ENCODE peak calls at places on chromosome 6, in seven cellular contexts. P, O, H, M, N, E and T are unnamed samples. For H3K4me1 and H4K20me1, the result is how much of the 10 kb centered on the place peaks cover.

GRCh38 chr6:7479801-7480266 is 61.6 kb upstream of the DSP start:
- DNase-seq in P (peak), O (peak), H (peak), M (no peak), N (no peak), E (peak), T (no peak)

GRCh38 chr6:35725721-35726438 is 11.0 kb upstream of the ARMC12 start:
- DNase-seq in P (peak), O (no peak), H (no peak), M (no peak), N (no peak), E (peak), T (no peak)

GRCh38 chr6:15504040-15504491 is 158.8 kb downstream of the DTNBP1 start:
- DNase-seq in P (peak), O (no peak), H (no peak), M (peak), N (no peak), E (peak), T (no peak)

GRCh38 chr6:39814236-39814635 is 22.1 kb downstream of the DAAM2 start:
- DNase-seq in P (no peak), O (no peak), H (peak), M (no peak), N (no peak), E (no peak), T (no peak)

GRCh38 chr6:152454003-152454402 is 183.2 kb downstream of the SYNE1 start:
- DNase-seq in P (no peak), O (no peak), H (no peak), M (no peak), N (no peak), E (no peak), T (no peak)

GRCh38 chr6:105317607-105318533 is 85.0 kb downstream of the PREP start:
- DNase-seq in P (no peak), O (peak), H (no peak), M (peak), N (no peak), E (no peak), T (no peak)

GRCh38 chr6:24064106-24064505 is 61.9 kb upstream of the NRSN1 start:
- DNase-seq in P (no peak), O (peak), H (no peak), M (peak), N (no peak), E (no peak), T (peak)

GRCh38 chr6:35552285-35552917 is 39.7 kb upstream of the TULP1 start:
- DNase-seq in P (no peak), O (peak), H (peak), M (peak), N (peak), E (peak), T (peak)

GRCh38 chr6:111730835-111731234 is 125.2 kb upstream of the TRAF3IP2 start:
- DNase-seq in P (no peak), O (no peak), H (no peak), M (peak), N (no peak), E (peak), T (no peak)

GRCh38 chr6:142478117-142478516 is 176.3 kb downstream of the ADGRG6 start:
- DNase-seq in P (no peak), O (peak), H (no peak), M (no peak), N (peak), E (peak), T (peak)

GRCh38 chr6:125835221-125835744 is 44.5 kb downstream of the NCOA7 start:
- DNase-seq in P (peak), O (no peak), H (peak), M (no peak), N (no peak), E (peak), T (no peak)

GRCh38 chr6:14925025-14925595 is 320.8 kb upstream of the JARID2 start:
- DNase-seq in P (no peak), O (no peak), H (no peak), M (no peak), N (no peak), E (no peak), T (no peak)

GRCh38 chr6:132122871-132123270 is 171.7 kb upstream of the CCN2 start:
- DNase-seq in P (no peak), O (no peak), H (peak), M (no peak), N (no peak), E (peak), T (no peak)

GRCh38 chr6:44058617-44059358 is 68.5 kb downstream of the MRPL14 start:
- DNase-seq in P (peak), O (peak), H (peak), M (no peak), N (no peak), E (peak), T (no peak)

GRCh38 chr6:20605581-20605980 is 71.3 kb downstream of the CDKAL1 start:
- DNase-seq in P (no peak), O (no peak), H (peak), M (no peak), N (no peak), E (peak), T (no peak)

GRCh38 chr6:39211183-39211582 is 18.1 kb downstream of the KCNK5 start:
- DNase-seq in P (no peak), O (no peak), H (no peak), M (no peak), N (no peak), E (no peak), T (no peak)

GRCh38 chr6:69957990-69958559 is 91.7 kb downstream of the COL19A1 start:
- DNase-seq in P (no peak), O (no peak), H (peak), M (no peak), N (no peak), E (peak), T (no peak)

GRCh38 chr6:105711216-105711615 is 308.3 kb upstream of the PREP start:
- DNase-seq in P (peak), O (no peak), H (peak), M (no peak), N (no peak), E (no peak), T (no peak)

GRCh38 chr6:96907498-96907897 is 9.8 kb upstream of the NDUFAF4 start:
- DNase-seq in P (no peak), O (no peak), H (peak), M (no peak), N (no peak), E (peak), T (peak)

GRCh38 chr6:77456531-77457248 is 6.6 kb downstream of the HTR1B start:
- DNase-seq in P (peak), O (peak), H (peak), M (no peak), N (peak), E (peak), T (no peak)

GRCh38 chr6:24139080-24139479 is 13.1 kb downstream of the NRSN1 start:
- DNase-seq in P (no peak), O (no peak), H (no peak), M (no peak), N (no peak), E (no peak), T (no peak)

GRCh38 chr6:73704260-73704659 is 8.3 kb downstream of the CD109 start:
- DNase-seq in P (peak), O (peak), H (peak), M (no peak), N (no peak), E (peak), T (no peak)

GRCh38 chr6:165799736-165800135 is 136.7 kb upstream of the PDE10A start:
- DNase-seq in P (no peak), O (no peak), H (no peak), M (no peak), N (no peak), E (no peak), T (no peak)

DNA sequence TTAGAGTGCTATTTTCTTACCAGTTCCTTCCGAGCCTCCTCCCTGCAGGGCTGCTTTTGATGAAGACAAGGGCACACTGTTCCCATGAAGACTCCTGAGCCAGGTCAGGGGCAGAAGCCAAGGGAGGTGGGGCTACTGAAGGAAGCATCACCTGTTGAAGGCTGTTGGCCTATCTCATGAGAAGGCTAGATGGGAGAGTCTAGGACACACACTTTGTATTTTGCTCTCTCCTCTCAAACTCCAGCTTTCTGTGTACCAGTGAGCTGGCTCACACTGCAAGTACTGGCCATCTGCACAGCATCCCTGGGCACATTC is 683.2 kb upstream of the ID4 start:
- DNase-seq in P (no peak), O (no peak), H (no peak), M (no peak), N (no peak), E (no peak), T (no peak)
- H3K4me1 ChIP-seq in P (under half), O (under half), H (under half), M (under half), N (under half), E (under half), T (under half)

DNA sequence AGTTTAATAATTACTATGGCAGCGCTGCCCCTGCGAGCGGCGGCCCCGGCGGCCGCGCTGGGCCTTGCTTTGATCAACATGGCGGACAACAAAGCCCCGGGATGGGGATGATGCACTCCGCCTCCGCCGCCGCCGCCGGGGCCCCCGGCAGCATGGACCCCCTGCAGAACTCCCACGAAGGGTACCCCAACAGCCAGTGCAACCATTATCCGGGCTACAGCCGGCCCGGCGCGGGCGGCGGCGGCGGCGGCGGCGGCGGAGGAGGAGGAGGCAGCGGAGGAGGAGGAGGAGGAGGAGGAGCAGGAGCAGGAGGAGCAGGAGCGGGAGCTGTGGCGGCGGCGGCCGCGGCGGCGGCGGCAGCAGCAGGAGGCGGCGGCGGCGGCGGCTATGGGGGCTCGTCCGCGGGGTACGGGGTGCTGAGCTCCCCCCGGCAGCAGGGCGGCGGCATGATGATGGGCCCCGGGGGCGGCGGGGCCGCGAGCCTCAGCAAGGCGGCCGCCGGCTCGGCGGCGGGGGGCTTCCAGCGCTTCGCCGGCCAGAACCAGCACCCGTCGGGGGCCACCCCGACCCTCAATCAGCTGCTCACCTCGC is 1.5 kb downstream of the ARID1B start:
- DNase-seq in P (peak), O (no peak), H (no peak), M (peak), N (peak), E (peak), T (no peak)
- H3K4me2 ChIP-seq in P (peak), O (peak), H (peak), M (peak), N (peak), E (peak), T (no peak)

DNA sequence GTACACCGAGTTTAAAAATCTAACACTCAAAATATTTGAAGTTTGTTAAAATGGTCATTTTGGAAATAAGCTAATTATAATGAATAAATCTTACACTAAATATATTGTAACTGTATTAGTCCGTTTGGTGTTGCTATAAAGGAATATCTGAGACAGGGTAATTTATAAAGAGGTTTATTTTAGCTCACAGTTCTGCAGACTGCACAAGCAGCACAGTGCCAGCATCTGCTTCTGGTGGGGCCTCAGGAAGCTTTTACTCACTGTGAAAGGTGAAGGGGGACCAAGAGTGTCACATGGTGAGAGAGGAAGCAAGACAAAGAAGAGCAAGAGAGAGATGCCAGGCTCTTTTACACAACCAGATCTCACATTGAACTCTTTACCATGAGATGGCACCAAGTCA is 17.1 kb downstream of the ELOVL5 start:
- DNase-seq in P (no peak), O (no peak), H (no peak), M (no peak), N (no peak), E (no peak), T (no peak)
- H4K20me1 ChIP-seq in P (under half), O (under half), H (half or more), M (half or more), N (under half), E (under half), T (under half)

GRCh38 chr6:110561708-110562107 is 85.3 kb upstream of the SLC22A16 start:
- DNase-seq in P (no peak), O (no peak), H (no peak), M (no peak), N (no peak), E (no peak), T (no peak)
- H3K4me1 ChIP-seq in P (under half), O (under half), H (under half), M (under half), N (under half), E (under half), T (under half)

GRCh38 chr6:38152620-38153019 is 333.1 kb downstream of the ZFAND3 start:
- DNase-seq in P (no peak), O (no peak), H (no peak), M (no peak), N (no peak), E (no peak), T (no peak)

GRCh38 chr6:38151580-38152500 is 332.3 kb downstream of the ZFAND3 start:
- DNase-seq in P (peak), O (no peak), H (no peak), M (no peak), N (peak), E (no peak), T (no peak)

GRCh38 chr6:38153511-38153910 is 334.0 kb downstream of the ZFAND3 start:
- DNase-seq in P (no peak), O (no peak), H (no peak), M (no peak), N (no peak), E (no peak), T (no peak)

GRCh38 chr6:38153946-38154345 is 334.4 kb downstream of the ZFAND3 start:
- DNase-seq in P (no peak), O (no peak), H (no peak), M (no peak), N (no peak), E (no peak), T (no peak)

DNA sequence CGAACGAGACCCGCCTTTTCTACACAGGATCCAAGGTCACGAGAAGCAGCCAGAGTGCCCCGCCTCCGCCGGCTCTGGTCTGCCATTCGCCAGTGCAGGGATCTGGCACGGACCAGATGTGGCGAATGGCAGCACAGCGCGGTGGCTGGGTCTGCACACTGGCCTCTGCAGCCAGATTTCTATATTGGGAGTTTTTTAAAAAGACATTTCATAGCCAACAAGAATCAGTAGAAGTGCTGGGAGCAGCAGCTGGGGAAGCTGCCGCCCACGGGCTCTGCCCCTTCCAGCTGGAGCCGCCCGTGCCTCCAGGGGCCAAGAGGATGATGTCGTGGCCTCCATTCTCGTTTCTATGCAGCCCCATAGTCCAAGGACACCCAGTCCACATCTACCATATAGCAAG is 333.5 kb downstream of the ZFAND3 start:
- DNase-seq in P (no peak), O (no peak), H (no peak), M (no peak), N (no peak), E (no peak), T (no peak)
- H3K4me2 ChIP-seq in P (no peak), O (no peak), H (no peak), M (no peak), N (no peak), E (no peak), T (no peak)

GRCh38 chr6:90230547-90231240 is 65.9 kb downstream of the BACH2 start:
- DNase-seq in P (no peak), O (no peak), H (peak), M (no peak), N (no peak), E (no peak), T (no peak)

GRCh38 chr6:90231308-90231707 is 65.3 kb downstream of the BACH2 start:
- DNase-seq in P (no peak), O (no peak), H (no peak), M (no peak), N (no peak), E (no peak), T (no peak)

GRCh38 chr6:90231798-90232197 is 64.8 kb downstream of the BACH2 start:
- DNase-seq in P (no peak), O (no peak), H (no peak), M (no peak), N (no peak), E (no peak), T (no peak)

GRCh38 chr6:90237350-90237990 is 59.2 kb downstream of the BACH2 start:
- DNase-seq in P (no peak), O (no peak), H (no peak), M (no peak), N (no peak), E (no peak), T (no peak)

GRCh38 chr6:90233994-90234393 is 62.6 kb downstream of the BACH2 start:
- DNase-seq in P (no peak), O (no peak), H (no peak), M (no peak), N (no peak), E (no peak), T (no peak)
- H4K20me1 ChIP-seq in P (under half), O (under half), H (under half), M (under half), N (under half), E (under half), T (under half)

GRCh38 chr6:42050897-42051653 is 751 bp downstream of the TAF8 start:
- DNase-seq in P (no peak), O (no peak), H (no peak), M (no peak), N (no peak), E (no peak), T (peak)
- H3K4me1 ChIP-seq in P (under half), O (under half), H (under half), M (under half), N (under half), E (under half), T (under half)